ENCODE peak calls at places on chromosomes 12 and 14, in five cellular contexts. O, L, T, D and G are unnamed samples. For H3K9me3, the result is how much of the 10 kb centered on the place peaks cover.

GRCh38 chr12:70052931-70053497 is 190.2 kb upstream of the CNOT2 start:
- DNase-seq in D (no peak), O (no peak), T (peak), L (peak), G (peak)

GRCh38 chr12:103560604-103561101 is 26.4 kb upstream of the STAB2 start:
- DNase-seq in L (no peak), D (no peak), T (peak), O (no peak), G (peak)

GRCh38 chr12:92493816-92494215 is 209.0 kb upstream of the PLEKHG7 start:
- DNase-seq in T (peak), D (no peak), O (no peak), L (no peak), G (no peak)

GRCh38 chr12:79929065-79929464 is 5.8 kb downstream of the PPP1R12A start:
- DNase-seq in L (no peak), D (no peak), T (no peak), O (no peak), G (no peak)

GRCh38 chr12:32595251-32595650 is 83.8 kb upstream of the DNM1L start:
- DNase-seq in D (no peak), T (peak), L (no peak), O (no peak), G (no peak)

GRCh38 chr12:108375986-108376663 is 37.0 kb upstream of the CMKLR1 start:
- DNase-seq in T (peak), O (no peak), L (no peak), D (no peak), G (no peak)

GRCh38 chr14:53391156-53391555 is 238.0 kb upstream of the DDHD1 start:
- DNase-seq in D (no peak), L (no peak), T (peak), O (no peak), G (no peak)

GRCh38 chr12:132481771-132482745 is 7.9 kb upstream of the FBRSL1 start:
- DNase-seq in O (peak), T (no peak), L (no peak), D (no peak), G (no peak)

GRCh38 chr14:33259764-33260163 is 321.1 kb downstream of the NPAS3 start:
- DNase-seq in D (no peak), O (no peak), T (no peak), L (no peak), G (no peak)

GRCh38 chr12:9760699-9761406 is at the start of gene CD69:
- DNase-seq in L (no peak), D (no peak), O (no peak), T (no peak), G (no peak)

GRCh38 chr14:92603309-92604257 is 90.0 kb downstream of the RIN3 start:
- DNase-seq in L (peak), T (peak), O (no peak), D (peak), G (peak)

GRCh38 chr14:36555998-36556743 is 26.2 kb downstream of the NKX2-8 start:
- DNase-seq in D (no peak), L (no peak), T (no peak), O (no peak), G (no peak)

GRCh38 chr12:4383304-4383865 is 3.9 kb upstream of the FGF23 start:
- DNase-seq in D (no peak), L (no peak), O (no peak), T (no peak), G (no peak)

GRCh38 chr14:73258845-73259611 is 21.7 kb downstream of the PAPLN start:
- DNase-seq in T (no peak), O (no peak), L (no peak), D (peak), G (no peak)

GRCh38 chr14:100589760-100590469 is 2.7 kb upstream of the BEGAIN start:
- DNase-seq in T (no peak), O (no peak), D (peak), L (no peak), G (no peak)

GRCh38 chr12:50734409-50735263 is 29.3 kb upstream of the ATF1 start:
- DNase-seq in O (no peak), D (no peak), T (peak), L (no peak), G (no peak)

GRCh38 chr12:574475-575128 is 88.6 kb downstream of the NINJ2 start:
- DNase-seq in T (peak), O (no peak), L (no peak), D (peak), G (no peak)

GRCh38 chr14:71431169-71431525 is 501.1 kb upstream of the RGS6 start:
- DNase-seq in T (no peak), O (no peak), D (no peak), L (no peak), G (no peak)

GRCh38 chr12:120220838-120221575 is 20.1 kb upstream of the RPLP0 start:
- DNase-seq in T (no peak), D (no peak), L (no peak), O (no peak), G (no peak)

GRCh38 chr14:47200740-47201139 is 474.7 kb downstream of the MDGA2 start:
- DNase-seq in T (no peak), O (no peak), D (no peak), L (no peak), G (no peak)

GRCh38 chr14:54088271-54088670 is 131.6 kb upstream of the BMP4 start:
- DNase-seq in D (no peak), T (no peak), O (no peak), L (no peak), G (no peak)

GRCh38 chr12:109014984-109015765 is 5.7 kb downstream of the SVOP start:
- DNase-seq in D (peak), O (no peak), T (no peak), L (no peak), G (no peak)

GRCh38 chr12:27967551-27968054 is 4.9 kb downstream of the PTHLH start:
- DNase-seq in O (no peak), L (no peak), D (no peak), T (peak), G (no peak)

GRCh38 chr14:75871181-75871880 is 110.5 kb downstream of the TGFB3 start:
- DNase-seq in O (no peak), D (no peak), T (peak), L (no peak), G (no peak)

GRCh38 chr12:86660488-86661171 is 404.4 kb upstream of the MGAT4C start:
- DNase-seq in L (no peak), D (no peak), T (peak), O (no peak), G (no peak)

GRCh38 chr12:38053655-38054464 is 262.7 kb upstream of the ALG10B start:
- DNase-seq in O (peak), L (no peak), T (no peak), D (no peak), G (no peak)

GRCh38 chr12:126708492-126708896 is 1558.5 kb upstream of the TMEM132C start:
- DNase-seq in L (no peak), T (peak), O (no peak), D (no peak), G (no peak)

GRCh38 chr12:46660719-46661118 is 165.1 kb downstream of the SLC38A4 start:
- DNase-seq in T (no peak), L (no peak), D (no peak), O (no peak), G (peak)

GRCh38 chr14:91416744-91417133 is 881 bp downstream of the CCDC88C start:
- DNase-seq in O (no peak), D (no peak), T (no peak), L (no peak), G (no peak)

GRCh38 chr12:127273621-127274020 is 993.3 kb upstream of the TMEM132C start:
- DNase-seq in O (no peak), T (peak), L (no peak), D (no peak), G (no peak)

GRCh38 chr12:25495336-25496097 is 57.6 kb downstream of the LMNTD1 start:
- DNase-seq in O (no peak), T (peak), L (no peak), D (no peak), G (peak)

GRCh38 chr14:33799705-33800269 is 151.1 kb downstream of the EGLN3 start:
- DNase-seq in T (no peak), O (peak), L (no peak), D (peak), G (no peak)

GRCh38 chr12:39006286-39006685 is 100.9 kb upstream of the CPNE8 start:
- DNase-seq in L (no peak), O (no peak), T (peak), D (no peak), G (no peak)

GRCh38 chr12:131463165-131463564 is 247.7 kb upstream of the SFSWAP start:
- DNase-seq in T (no peak), D (no peak), L (no peak), O (no peak), G (no peak)

GRCh38 chr12:64824500-64825142 is at the start of gene TBC1D30:
- DNase-seq in T (peak), D (no peak), L (no peak), O (peak), G (no peak)

GRCh38 chr14:104875811-104876210 is 10.7 kb downstream of the CEP170B start:
- DNase-seq in T (no peak), D (no peak), O (peak), L (no peak), G (no peak)

GRCh38 chr14:59195898-59196297 is 7.4 kb downstream of the DAAM1 start:
- DNase-seq in O (no peak), T (no peak), D (no peak), L (no peak), G (no peak)

GRCh38 chr12:107660230-107660629 is 25.4 kb upstream of the PWP1 start:
- DNase-seq in D (no peak), O (no peak), L (no peak), T (no peak), G (no peak)

GRCh38 chr12:2876431-2877046 is 435 bp downstream of the FOXM1 start:
- DNase-seq in D (no peak), L (no peak), T (peak), O (no peak), G (peak)

GRCh38 chr14:67373347-67373746 is 13.2 kb downstream of the EIF2S1 start:
- DNase-seq in D (no peak), T (peak), O (no peak), L (no peak), G (no peak)

GRCh38 chr12:75974323-75975273 is 57.0 kb downstream of the PHLDA1 start:
- DNase-seq in L (no peak), T (no peak), D (no peak), O (no peak), G (no peak)
- H3K9me3 ChIP-seq in L (under half), T (under half), D (under half), O (under half), G (under half)

DNA sequence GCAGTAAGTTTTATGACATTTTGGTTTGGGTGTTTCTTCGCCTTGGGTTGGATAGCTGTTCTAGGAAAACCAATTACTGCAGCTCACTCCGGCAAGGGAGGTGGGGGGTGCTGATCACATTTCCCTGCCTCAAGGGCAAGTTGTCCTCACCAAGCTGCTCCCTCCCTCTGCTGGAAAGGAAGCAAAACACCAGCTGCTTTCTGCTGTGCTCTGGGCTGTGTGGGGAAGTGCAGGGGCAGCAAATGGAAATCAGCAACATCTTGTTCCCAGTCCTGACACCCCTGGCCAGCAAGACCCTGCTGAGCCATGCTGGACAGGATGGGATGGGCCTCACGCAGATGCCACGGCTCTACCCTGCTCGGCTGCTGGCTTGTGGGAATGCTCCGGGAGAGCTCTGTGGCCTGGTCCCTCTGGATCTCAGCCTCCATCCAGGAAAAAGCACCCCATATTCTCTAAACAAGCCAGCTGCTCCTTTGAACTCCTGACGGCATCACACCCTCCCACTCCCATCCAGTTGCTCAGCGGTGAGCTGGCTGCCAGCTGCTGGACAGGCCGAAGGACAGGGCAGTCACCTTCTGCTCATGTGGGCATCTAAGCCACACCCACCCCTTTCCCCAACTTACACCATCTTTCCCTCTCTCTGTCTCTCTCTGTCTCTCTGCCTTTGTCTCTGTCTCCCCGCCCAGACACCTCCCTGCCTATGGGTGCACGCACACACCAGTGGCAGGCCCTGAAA is 52.4 kb upstream of the EIF5 start:
- DNase-seq in L (no peak), D (no peak), T (peak), O (no peak), G (peak)
- H3K27ac ChIP-seq in L (no peak), D (no peak), T (no peak), O (no peak), G (no peak)

GRCh38 chr14:65533736-65534404 is 121.3 kb downstream of the FUT8 start:
- DNase-seq in O (no peak), L (no peak), T (no peak), D (no peak), G (no peak)

GRCh38 chr14:65531148-65531547 is 118.6 kb downstream of the FUT8 start:
- DNase-seq in D (no peak), O (no peak), T (no peak), L (no peak), G (no peak)

DNA sequence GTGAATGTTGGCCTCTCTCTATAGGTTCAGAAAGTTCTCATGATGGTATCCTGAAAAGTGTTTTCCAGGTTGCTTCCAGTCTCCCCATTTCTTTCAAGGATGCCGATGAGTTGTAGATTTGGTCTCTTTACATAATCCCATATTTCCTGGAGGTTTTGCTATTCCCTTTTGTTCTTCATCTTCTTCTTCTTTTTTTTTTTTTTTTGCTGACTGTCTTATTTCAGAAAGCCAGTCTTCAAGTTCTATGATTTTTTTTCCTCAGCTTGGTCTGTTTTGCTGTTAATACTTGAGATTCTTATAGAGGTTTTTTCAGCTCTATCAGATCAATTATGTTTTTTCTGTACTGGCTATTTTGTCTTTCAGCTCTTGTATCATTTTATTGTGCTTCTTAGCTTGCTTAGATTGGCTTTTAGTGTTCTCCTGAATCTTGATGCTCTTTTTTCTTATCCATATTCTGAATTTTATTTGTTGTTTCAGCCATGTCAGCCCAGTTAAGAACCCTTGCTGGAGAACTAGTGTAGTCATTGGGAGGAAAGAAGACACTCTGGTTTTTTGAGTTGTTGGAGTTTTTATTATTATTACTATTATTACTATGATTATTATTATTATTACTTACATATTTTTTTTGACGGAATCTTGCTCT is 124.4 kb downstream of the FUT8 start:
- DNase-seq in L (no peak), D (no peak), T (no peak), O (no peak), G (no peak)
- H3K9me3 ChIP-seq in L (under half), D (under half), T (under half), O (under half), G (under half)

DNA sequence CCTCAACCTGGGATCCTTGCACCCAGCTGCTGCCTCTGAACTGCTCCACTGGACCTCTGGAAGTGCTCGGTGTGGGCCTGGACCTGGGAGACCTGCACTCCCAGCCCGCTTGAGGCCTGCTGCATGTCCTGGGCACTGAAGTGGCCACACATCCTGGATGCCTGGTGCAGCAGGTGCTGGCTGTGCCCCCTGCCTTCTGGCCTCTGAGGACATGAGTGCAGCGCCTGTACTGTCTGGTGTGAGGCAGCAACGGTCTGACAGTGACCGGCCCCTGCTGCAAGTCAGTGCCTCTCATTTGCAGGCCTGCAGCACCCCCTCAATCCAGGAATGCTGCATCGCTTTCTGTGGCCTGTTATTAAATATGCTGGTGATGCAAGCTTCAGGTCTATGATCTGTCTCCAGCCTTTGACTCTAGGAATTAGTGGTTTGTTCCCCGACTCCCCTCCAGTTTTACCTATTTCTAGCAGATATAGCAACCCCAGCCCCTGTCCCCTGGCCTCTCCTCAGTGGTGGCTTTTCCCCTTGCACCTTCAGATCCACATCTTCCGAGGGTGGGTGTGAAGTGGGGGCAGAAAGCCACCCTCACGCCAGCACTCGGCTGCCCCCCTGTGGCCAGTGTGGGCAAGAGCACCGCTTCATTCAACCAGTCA is 3.6 kb downstream of the SMIM41 start:
- DNase-seq in T (peak), L (peak), D (no peak), O (no peak), G (peak)
- H3K27ac ChIP-seq in T (peak), L (peak), D (no peak), O (no peak), G (no peak)

DNA sequence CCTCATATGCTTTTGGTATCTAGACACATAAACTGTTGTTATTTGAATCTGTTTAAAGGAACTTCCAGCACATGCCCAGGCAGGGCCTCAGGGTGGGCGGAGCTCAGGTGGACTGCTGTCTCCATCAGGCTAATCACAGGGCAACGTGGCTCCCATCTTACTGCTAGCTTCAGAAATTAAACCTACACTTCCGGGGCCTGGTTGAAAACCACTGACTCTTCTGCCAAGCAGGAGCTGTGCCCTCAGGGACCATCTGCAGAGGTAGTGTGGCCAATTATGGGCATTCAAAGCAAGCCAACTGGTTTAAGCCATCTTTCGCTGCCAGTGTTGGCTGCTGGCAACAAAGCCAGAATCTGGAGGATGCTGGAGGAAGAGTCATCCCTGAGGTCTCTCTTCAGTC is 97.5 kb downstream of the TMX1 start:
- DNase-seq in T (no peak), O (no peak), L (no peak), D (no peak), G (no peak)
- H3K9me3 ChIP-seq in T (under half), O (under half), L (under half), D (under half), G (under half)